ENCODE peak calls at places on chromosomes 2 and 18, in five cellular contexts. One of them, this sample, is unnamed.

GRCh38 chr2:38619458-38620164 is 16.9 kb upstream of the HNRNPLL start:
- DNase-seq in endothelial cell of umbilical vein: peak; percentile 12
- DNase-seq in GM23248: peak; percentile 45
- DNase-seq in mammary epithelial cell: peak; percentile 35
- DNase-seq in H9: no peak
- DNase-seq in this sample: peak; percentile 49

GRCh38 chr18:61290616-61291015 is 42.6 kb upstream of the CDH20 start:
- DNase-seq in endothelial cell of umbilical vein: no peak
- DNase-seq in GM23248: no peak
- DNase-seq in mammary epithelial cell: no peak
- DNase-seq in H9: no peak
- DNase-seq in this sample: no peak

GRCh38 chr2:191789791-191790190 is 57.1 kb downstream of the CAVIN2 start:
- DNase-seq in endothelial cell of umbilical vein: no peak
- DNase-seq in GM23248: no peak
- DNase-seq in mammary epithelial cell: peak; percentile 26
- DNase-seq in H9: no peak
- DNase-seq in this sample: peak; percentile 84

GRCh38 chr2:72972744-72973535 is 55.6 kb downstream of the EMX1 start:
- DNase-seq in endothelial cell of umbilical vein: no peak
- DNase-seq in GM23248: no peak
- DNase-seq in mammary epithelial cell: no peak
- DNase-seq in H9: no peak
- DNase-seq in this sample: no peak

GRCh38 chr18:58529714-58530354 is 99.1 kb downstream of the ALPK2 start:
- DNase-seq in endothelial cell of umbilical vein: peak; percentile 49
- DNase-seq in GM23248: peak; percentile 72
- DNase-seq in mammary epithelial cell: no peak
- DNase-seq in H9: peak; percentile 69
- DNase-seq in this sample: peak; percentile 53

GRCh38 chr2:148540022-148540421 is 104.5 kb upstream of the EPC2 start:
- DNase-seq in endothelial cell of umbilical vein: no peak
- DNase-seq in GM23248: no peak
- DNase-seq in mammary epithelial cell: no peak
- DNase-seq in H9: no peak
- DNase-seq in this sample: no peak

GRCh38 chr2:151520976-151521375 is 111.3 kb downstream of the RIF1 start:
- DNase-seq in endothelial cell of umbilical vein: no peak
- DNase-seq in GM23248: no peak
- DNase-seq in mammary epithelial cell: no peak
- DNase-seq in H9: no peak
- DNase-seq in this sample: no peak

GRCh38 chr2:141824790-141825189 is 306.0 kb downstream of the LRP1B start:
- DNase-seq in endothelial cell of umbilical vein: no peak
- DNase-seq in GM23248: no peak
- DNase-seq in mammary epithelial cell: no peak
- DNase-seq in H9: peak; percentile 31
- DNase-seq in this sample: no peak

GRCh38 chr2:9950521-9951271 is 797 bp upstream of the GRHL1 start:
- DNase-seq in endothelial cell of umbilical vein: peak; percentile 25
- DNase-seq in GM23248: peak; percentile 62
- DNase-seq in mammary epithelial cell: peak; percentile 35
- DNase-seq in H9: peak; percentile 54
- DNase-seq in this sample: no peak

GRCh38 chr18:58402951-58403702 is 225.8 kb downstream of the ALPK2 start:
- DNase-seq in endothelial cell of umbilical vein: no peak
- DNase-seq in GM23248: no peak
- DNase-seq in mammary epithelial cell: no peak
- DNase-seq in H9: no peak
- DNase-seq in this sample: no peak

GRCh38 chr2:74002515-74003391 is 18.0 kb downstream of the TET3 start:
- DNase-seq in endothelial cell of umbilical vein: peak; percentile 84
- DNase-seq in GM23248: peak; percentile 96
- DNase-seq in mammary epithelial cell: peak; percentile 83
- DNase-seq in H9: peak; percentile 86
- DNase-seq in this sample: peak; percentile 84

GRCh38 chr18:28973324-28973723 is 796.4 kb upstream of the CDH2 start:
- DNase-seq in endothelial cell of umbilical vein: no peak
- DNase-seq in GM23248: no peak
- DNase-seq in mammary epithelial cell: no peak
- DNase-seq in H9: no peak
- DNase-seq in this sample: no peak

GRCh38 chr2:135701442-135701841 is 40.2 kb upstream of the UBXN4 start:
- DNase-seq in endothelial cell of umbilical vein: no peak
- DNase-seq in GM23248: peak; percentile 81
- DNase-seq in mammary epithelial cell: peak; percentile 63
- DNase-seq in H9: no peak
- DNase-seq in this sample: peak; percentile 63

GRCh38 chr2:2331905-2332280 is 818 bp upstream of the MYT1L start:
- DNase-seq in endothelial cell of umbilical vein: no peak
- DNase-seq in GM23248: no peak
- DNase-seq in mammary epithelial cell: no peak
- DNase-seq in H9: peak; percentile 83
- DNase-seq in this sample: no peak

GRCh38 chr2:126467367-126468054 is 188.4 kb upstream of the GYPC start:
- DNase-seq in endothelial cell of umbilical vein: no peak
- DNase-seq in GM23248: no peak
- DNase-seq in mammary epithelial cell: no peak
- DNase-seq in H9: no peak
- DNase-seq in this sample: no peak

GRCh38 chr2:118860506-118860905 is 13.1 kb upstream of the EN1 start:
- DNase-seq in endothelial cell of umbilical vein: no peak
- DNase-seq in GM23248: no peak
- DNase-seq in mammary epithelial cell: no peak
- DNase-seq in H9: no peak
- DNase-seq in this sample: no peak

GRCh38 chr2:55421326-55421725 is 1.7 kb upstream of the CCDC88A start:
- DNase-seq in endothelial cell of umbilical vein: no peak
- DNase-seq in GM23248: no peak
- DNase-seq in mammary epithelial cell: no peak
- DNase-seq in H9: no peak
- DNase-seq in this sample: no peak

GRCh38 chr2:158936978-158937377 is 31.5 kb upstream of the TANC1 start:
- DNase-seq in endothelial cell of umbilical vein: peak; percentile 99
- DNase-seq in GM23248: peak; percentile 87
- DNase-seq in mammary epithelial cell: peak; percentile 79
- DNase-seq in H9: no peak
- DNase-seq in this sample: peak; percentile 98

GRCh38 chr18:54257015-54257414 is 12.3 kb upstream of the POLI start:
- DNase-seq in endothelial cell of umbilical vein: no peak
- DNase-seq in GM23248: peak; percentile 49
- DNase-seq in mammary epithelial cell: no peak
- DNase-seq in H9: no peak
- DNase-seq in this sample: no peak

GRCh38 chr2:46270384-46270783 is 26.8 kb upstream of the EPAS1 start:
- DNase-seq in endothelial cell of umbilical vein: no peak
- DNase-seq in GM23248: peak; percentile 30
- DNase-seq in mammary epithelial cell: no peak
- DNase-seq in H9: no peak
- DNase-seq in this sample: peak; percentile 72

GRCh38 chr2:85438291-85439110 is 20.0 kb downstream of the SH2D6 start:
- DNase-seq in endothelial cell of umbilical vein: no peak
- DNase-seq in GM23248: peak; percentile 55
- DNase-seq in mammary epithelial cell: no peak
- DNase-seq in H9: no peak
- DNase-seq in this sample: no peak

GRCh38 chr2:130756721-130757195 is 1.4 kb downstream of the AMER3 start:
- DNase-seq in endothelial cell of umbilical vein: no peak
- DNase-seq in GM23248: no peak
- DNase-seq in mammary epithelial cell: no peak
- DNase-seq in H9: no peak
- DNase-seq in this sample: no peak

GRCh38 chr2:38722271-38723115 is 28.7 kb downstream of the SRSF7 start:
- DNase-seq in endothelial cell of umbilical vein: no peak
- DNase-seq in GM23248: no peak
- DNase-seq in mammary epithelial cell: no peak
- DNase-seq in H9: no peak
- DNase-seq in this sample: no peak

GRCh38 chr18:12621737-12622306 is 36.1 kb downstream of the SPIRE1 start:
- DNase-seq in endothelial cell of umbilical vein: no peak
- DNase-seq in GM23248: peak; percentile 96
- DNase-seq in mammary epithelial cell: no peak
- DNase-seq in H9: no peak
- DNase-seq in this sample: peak; percentile 88

GRCh38 chr2:30362468-30363081 is 84.5 kb upstream of the LCLAT1 start:
- DNase-seq in endothelial cell of umbilical vein: no peak
- DNase-seq in GM23248: peak; percentile 82
- DNase-seq in mammary epithelial cell: peak; percentile 2
- DNase-seq in H9: no peak
- DNase-seq in this sample: peak; percentile 83

GRCh38 chr2:222445226-222445625 is 20.9 kb downstream of the SGPP2 start:
- DNase-seq in endothelial cell of umbilical vein: no peak
- DNase-seq in GM23248: no peak
- DNase-seq in mammary epithelial cell: no peak
- DNase-seq in H9: no peak
- DNase-seq in this sample: peak; percentile 11

GRCh38 chr18:8858888-8859511 is 153.6 kb downstream of the MTCL1 start:
- DNase-seq in endothelial cell of umbilical vein: no peak
- DNase-seq in GM23248: peak; percentile 96
- DNase-seq in mammary epithelial cell: peak; percentile 93
- DNase-seq in H9: no peak
- DNase-seq in this sample: peak; percentile 99

GRCh38 chr2:233037078-233037477 is 4.6 kb downstream of the NEU2 start:
- DNase-seq in endothelial cell of umbilical vein: no peak
- DNase-seq in GM23248: peak; percentile 64
- DNase-seq in mammary epithelial cell: peak; percentile 46
- DNase-seq in H9: no peak
- DNase-seq in this sample: peak; percentile 44

GRCh38 chr2:132037527-132038178 is 124.1 kb downstream of the ANKRD30BL start:
- DNase-seq in endothelial cell of umbilical vein: peak; percentile 3
- DNase-seq in GM23248: peak; percentile 38
- DNase-seq in mammary epithelial cell: no peak
- DNase-seq in H9: peak; percentile 68
- DNase-seq in this sample: no peak

GRCh38 chr2:215740071-215740470 is 273.3 kb downstream of the MREG start:
- DNase-seq in endothelial cell of umbilical vein: no peak
- DNase-seq in GM23248: no peak
- DNase-seq in mammary epithelial cell: no peak
- DNase-seq in H9: no peak
- DNase-seq in this sample: no peak

GRCh38 chr2:14776216-14776615 is 143.7 kb downstream of the LRATD1 start:
- DNase-seq in endothelial cell of umbilical vein: no peak
- DNase-seq in GM23248: no peak
- DNase-seq in mammary epithelial cell: peak; percentile 52
- DNase-seq in H9: no peak
- DNase-seq in this sample: no peak

GRCh38 chr18:22703883-22704626 is 229.1 kb upstream of the RBBP8 start:
- DNase-seq in endothelial cell of umbilical vein: peak; percentile 71
- DNase-seq in GM23248: peak; percentile 52
- DNase-seq in mammary epithelial cell: peak; percentile 43
- DNase-seq in H9: no peak
- DNase-seq in this sample: peak; percentile 56

DNA sequence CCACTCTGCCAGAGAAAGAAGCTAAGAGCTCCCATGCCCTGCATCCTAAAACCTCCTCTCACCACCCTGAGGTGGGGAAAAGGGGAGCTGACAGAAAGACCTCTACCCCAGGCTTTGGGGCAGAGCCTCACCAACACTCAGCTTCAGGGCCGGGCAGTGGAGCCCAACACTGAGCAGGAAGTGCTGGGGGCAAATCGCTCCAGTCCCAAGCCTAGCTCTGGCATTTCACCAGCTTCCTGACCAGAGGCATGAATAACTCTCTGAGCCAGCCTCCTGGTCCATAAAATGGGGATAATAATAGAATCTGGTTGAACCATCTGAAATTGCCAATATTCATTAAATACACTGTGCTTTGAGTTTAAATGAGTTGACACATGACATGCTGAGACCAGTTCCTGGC is 153.6 kb downstream of the TNS1 start:
- DNase-seq in endothelial cell of umbilical vein: peak; percentile 48
- DNase-seq in GM23248: peak; percentile 67
- DNase-seq in mammary epithelial cell: no peak
- DNase-seq in H9: no peak
- DNase-seq in this sample: no peak
- H3K4me1 ChIP-seq in endothelial cell of umbilical vein: peaks cover 41% of the 10 kb centered on the region
- H3K4me1 ChIP-seq in GM23248: peaks cover 71% of the 10 kb centered on the region
- H3K4me1 ChIP-seq in mammary epithelial cell: peaks cover 26% of the 10 kb centered on the region
- H3K4me1 ChIP-seq in H9: no peaks in the 10 kb centered on the region
- H3K4me1 ChIP-seq in this sample: peaks cover 39% of the 10 kb centered on the region

DNA sequence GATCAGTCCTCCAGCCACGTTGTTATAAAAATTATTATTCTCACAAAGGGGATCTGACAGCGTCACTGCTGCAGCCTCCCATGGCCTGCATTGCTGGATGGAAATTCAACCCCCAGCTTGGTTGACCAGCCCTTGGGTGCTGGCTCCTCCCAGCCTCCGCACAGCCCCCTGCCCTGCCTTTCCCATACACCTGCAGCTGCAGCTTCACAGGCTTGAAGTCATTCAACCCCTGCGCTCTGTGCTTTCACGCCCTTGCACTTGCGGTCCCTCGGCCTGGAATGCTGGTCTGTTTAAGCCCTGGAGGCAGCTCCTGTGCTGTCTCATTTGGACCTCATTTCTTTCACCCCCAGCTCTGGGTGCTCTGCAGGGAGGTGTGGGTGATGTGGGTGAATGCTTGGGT is 861 bp upstream of the CD8A start:
- DNase-seq in endothelial cell of umbilical vein: no peak
- DNase-seq in GM23248: no peak
- DNase-seq in mammary epithelial cell: no peak
- DNase-seq in H9: peak; percentile 49
- DNase-seq in this sample: no peak
- H3K79me2 ChIP-seq in endothelial cell of umbilical vein: no peaks in the 10 kb centered on the region
- H3K79me2 ChIP-seq in GM23248: no peaks in the 10 kb centered on the region
- H3K79me2 ChIP-seq in mammary epithelial cell: no peaks in the 10 kb centered on the region
- H3K79me2 ChIP-seq in H9: no peaks in the 10 kb centered on the region
- H3K79me2 ChIP-seq in this sample: no peaks in the 10 kb centered on the region

DNA sequence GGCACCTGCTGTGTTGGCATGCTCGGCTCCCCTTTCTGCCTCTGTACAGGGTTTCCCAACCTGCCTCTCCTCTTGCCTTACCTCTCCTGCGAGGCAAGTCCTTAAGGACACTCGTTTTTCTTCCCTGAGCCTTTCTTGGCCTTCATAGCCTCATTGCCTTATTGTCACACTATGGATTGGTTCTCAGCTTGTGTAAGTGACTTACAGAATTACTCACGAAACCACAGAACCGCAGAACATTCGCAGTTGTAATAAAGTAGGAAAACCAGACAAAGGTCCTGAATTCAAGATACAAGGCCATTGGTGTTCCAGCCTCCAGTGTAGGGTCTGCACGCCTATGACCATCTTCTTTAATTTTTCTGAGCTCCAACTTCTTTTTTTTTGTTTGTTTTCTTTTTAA is 317.6 kb upstream of the SMIM21 start:
- DNase-seq in endothelial cell of umbilical vein: no peak
- DNase-seq in GM23248: no peak
- DNase-seq in mammary epithelial cell: no peak
- DNase-seq in H9: no peak
- DNase-seq in this sample: no peak
- H3K9ac ChIP-seq in endothelial cell of umbilical vein: no peak overlapping the region
- H3K9ac ChIP-seq in GM23248: no peak overlapping the region
- H3K9ac ChIP-seq in mammary epithelial cell: no peak overlapping the region
- H3K9ac ChIP-seq in H9: no peak overlapping the region
- H3K9ac ChIP-seq in this sample: no peak overlapping the region

DNA sequence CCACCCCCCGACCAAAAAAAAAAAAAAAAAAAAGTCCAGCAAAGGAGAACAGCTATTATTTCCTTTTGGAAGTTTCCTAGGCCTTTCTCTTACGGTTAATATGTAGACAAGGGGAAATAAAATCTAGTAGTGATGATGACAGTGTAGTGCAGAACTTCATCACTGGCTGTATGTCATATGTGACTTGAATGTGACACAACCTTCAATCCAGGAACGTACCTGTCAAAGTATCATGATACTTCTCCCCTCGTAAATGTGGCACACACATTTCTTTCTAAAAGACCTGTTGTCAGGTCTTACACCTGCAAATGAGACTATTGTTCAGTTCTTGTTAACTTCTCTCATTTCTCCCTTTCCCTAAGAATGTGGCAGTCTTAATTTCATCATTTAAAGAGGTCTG is 173.5 kb downstream of the PRPF40A start:
- DNase-seq in endothelial cell of umbilical vein: no peak
- DNase-seq in GM23248: no peak
- DNase-seq in mammary epithelial cell: no peak
- DNase-seq in H9: no peak
- DNase-seq in this sample: no peak
- H3K4me1 ChIP-seq in endothelial cell of umbilical vein: peaks cover 26% of the 10 kb centered on the region
- H3K4me1 ChIP-seq in GM23248: peaks cover 29% of the 10 kb centered on the region
- H3K4me1 ChIP-seq in mammary epithelial cell: peaks cover 27% of the 10 kb centered on the region
- H3K4me1 ChIP-seq in H9: no peaks in the 10 kb centered on the region
- H3K4me1 ChIP-seq in this sample: peaks cover 12% of the 10 kb centered on the region

This sample was measured in fibroblast of lung.